ENCODE peak calls at places on chromosomes 6 and 20, in six cellular contexts. C, J, M, W, S and A are unnamed samples.

GRCh38 chr6:68740828-68741500 is 105.9 kb downstream of the ADGRB3 start:
- DNase-seq in C (no peak), J (no peak), M (no peak), W (no peak), S (no peak), A (no peak)

GRCh38 chr6:90420495-90420894 is 123.9 kb upstream of the BACH2 start:
- DNase-seq in C (no peak), J (no peak), M (no peak), W (no peak), S (no peak), A (no peak)

GRCh38 chr6:132780770-132781371 is 17.6 kb downstream of the SLC18B1 start:
- DNase-seq in C (no peak), J (no peak), M (no peak), W (no peak), S (no peak), A (no peak)

GRCh38 chr6:7171119-7171518 is 63.4 kb downstream of the RREB1 start:
- DNase-seq in C (no peak), J (no peak), M (no peak), W (peak), S (no peak), A (peak)

GRCh38 chr20:44810061-44810390 is 320 bp downstream of the RIMS4 start:
- DNase-seq in C (peak), J (no peak), M (no peak), W (no peak), S (no peak), A (no peak)

GRCh38 chr6:107981695-107982094 is 23.7 kb upstream of the SEC63 start:
- DNase-seq in C (no peak), J (no peak), M (no peak), W (no peak), S (no peak), A (no peak)

GRCh38 chr6:3489032-3489757 is 32.3 kb upstream of the SLC22A23 start:
- DNase-seq in C (peak), J (peak), M (no peak), W (no peak), S (peak), A (no peak)

GRCh38 chr20:15756001-15756400 is 817.2 kb downstream of the KIF16B start:
- DNase-seq in C (no peak), J (no peak), M (no peak), W (no peak), S (no peak), A (no peak)

GRCh38 chr20:41185013-41185757 is 47.8 kb downstream of the PLCG1 start:
- DNase-seq in C (peak), J (no peak), M (no peak), W (peak), S (no peak), A (no peak)

GRCh38 chr6:13063300-13063918 is 264.9 kb downstream of the TBC1D7 start:
- DNase-seq in C (no peak), J (peak), M (no peak), W (no peak), S (no peak), A (no peak)

GRCh38 chr6:35601331-35602132 is 87.2 kb downstream of the FKBP5 start:
- DNase-seq in C (no peak), J (peak), M (peak), W (peak), S (peak), A (peak)

GRCh38 chr6:74979065-74979766 is 226.6 kb downstream of the COL12A1 start:
- DNase-seq in C (no peak), J (no peak), M (no peak), W (no peak), S (no peak), A (no peak)

GRCh38 chr6:13194852-13195251 is 133.5 kb downstream of the TBC1D7 start:
- DNase-seq in C (peak), J (peak), M (peak), W (peak), S (peak), A (peak)

GRCh38 chr20:9359561-9360308 is 154.7 kb upstream of the LAMP5 start:
- DNase-seq in C (peak), J (peak), M (no peak), W (peak), S (peak), A (peak)

GRCh38 chr6:112683926-112684325 is 336.8 kb downstream of the RFPL4B start:
- DNase-seq in C (no peak), J (peak), M (no peak), W (no peak), S (no peak), A (no peak)

GRCh38 chr6:33206864-33207568 is 1.3 kb upstream of the RING1 start:
- DNase-seq in C (no peak), J (peak), M (no peak), W (no peak), S (no peak), A (no peak)

GRCh38 chr20:23232679-23233308 is 117.8 kb upstream of the NXT1 start:
- DNase-seq in C (no peak), J (no peak), M (no peak), W (no peak), S (no peak), A (no peak)

GRCh38 chr6:111552241-111552744 is 53.4 kb downstream of the TRAF3IP2 start:
- DNase-seq in C (peak), J (peak), M (no peak), W (peak), S (peak), A (peak)

GRCh38 chr6:54285595-54285994 is 22.6 kb upstream of the TINAG start:
- DNase-seq in C (no peak), J (peak), M (no peak), W (no peak), S (no peak), A (no peak)

GRCh38 chr6:4662886-4663285 is 113.3 kb upstream of the CDYL start:
- DNase-seq in C (no peak), J (no peak), M (no peak), W (no peak), S (no peak), A (no peak)

GRCh38 chr6:31068738-31069340 is 43.5 kb downstream of the C6orf15 start:
- DNase-seq in C (peak), J (peak), M (peak), W (peak), S (peak), A (peak)

GRCh38 chr6:15065603-15066002 is 180.3 kb upstream of the JARID2 start:
- DNase-seq in C (no peak), J (peak), M (no peak), W (no peak), S (no peak), A (no peak)

GRCh38 chr6:31125586-31126363 is 5.5 kb upstream of the CDSN start:
- DNase-seq in C (no peak), J (peak), M (no peak), W (no peak), S (peak), A (peak)

GRCh38 chr6:83459663-83460062 is 28.8 kb upstream of the ME1 start:
- DNase-seq in C (no peak), J (no peak), M (no peak), W (no peak), S (no peak), A (no peak)

GRCh38 chr6:68144667-68145066 is 490.4 kb upstream of the ADGRB3 start:
- DNase-seq in C (no peak), J (no peak), M (no peak), W (no peak), S (no peak), A (no peak)

GRCh38 chr6:144338951-144339681 is 54.0 kb downstream of the UTRN start:
- DNase-seq in C (no peak), J (no peak), M (no peak), W (no peak), S (no peak), A (no peak)

GRCh38 chr20:44017905-44018683 is 103.4 kb downstream of the TOX2 start:
- DNase-seq in C (no peak), J (peak), M (no peak), W (peak), S (peak), A (peak)

GRCh38 chr20:54201268-54201846 is 6.5 kb upstream of the PFDN4 start:
- DNase-seq in C (no peak), J (no peak), M (no peak), W (no peak), S (no peak), A (no peak)

GRCh38 chr6:138406443-138406842 is 2.4 kb downstream of the HEBP2 start:
- DNase-seq in C (no peak), J (no peak), M (no peak), W (no peak), S (no peak), A (no peak)

GRCh38 chr6:134529921-134530320 is 212.0 kb upstream of the SGK1 start:
- DNase-seq in C (no peak), J (peak), M (no peak), W (no peak), S (no peak), A (no peak)

GRCh38 chr6:37965964-37966676 is 146.6 kb downstream of the ZFAND3 start:
- DNase-seq in C (no peak), J (peak), M (no peak), W (no peak), S (no peak), A (no peak)

GRCh38 chr6:153130515-153131036 is 506 bp downstream of the RGS17 start:
- DNase-seq in C (peak), J (no peak), M (no peak), W (no peak), S (no peak), A (peak)

GRCh38 chr20:32028647-32029372 is 18.6 kb downstream of the CCM2L start:
- DNase-seq in C (peak), J (no peak), M (no peak), W (no peak), S (no peak), A (no peak)

GRCh38 chr6:117616971-117617765 is 14.9 kb upstream of the GOPC start:
- DNase-seq in C (no peak), J (no peak), M (no peak), W (no peak), S (no peak), A (no peak)

GRCh38 chr20:18506744-18507143 is 996 bp upstream of the SEC23B start:
- DNase-seq in C (no peak), J (peak), M (peak), W (no peak), S (no peak), A (no peak)